ENCODE peak calls at places on chromosomes 3 and 15, in seven cellular contexts. D, F, H, E, K, X and N are unnamed samples.
A peak's percentile ranks its signal among the peaks of the same experiment; 100 is the strongest.

GRCh38 chr3:74561881-74562280 is 52.6 kb downstream of the CNTN3 start:
- DNase-seq in H (no peak), D (no peak), E (no peak), K (no peak), X (no peak), F (no peak), N (no peak)

GRCh38 chr3:2375371-2375770 is 276.7 kb downstream of the CNTN4 start:
- DNase-seq in H (no peak), K (no peak), D (no peak), F (no peak), X (no peak), E (no peak), N (no peak)

GRCh38 chr3:139325551-139325950 is 18.3 kb upstream of the MRPS22 start:
- DNase-seq in E (no peak), F (no peak), D (no peak), K (no peak), H (no peak), X (no peak), N (no peak)

GRCh38 chr3:94004301-94004910 is 24.0 kb downstream of the STX19 start:
- DNase-seq in K (peak; percentile 52), D (no peak), H (peak; percentile 61), F (no peak), X (no peak), E (no peak), N (no peak)

GRCh38 chr3:65810277-65810676 is 228.4 kb downstream of the MAGI1 start:
- DNase-seq in E (no peak), K (no peak), H (no peak), D (no peak), X (no peak), F (no peak), N (no peak)

GRCh38 chr15:48477795-48478360 is 146.6 kb downstream of the DUT start:
- DNase-seq in H (no peak), D (no peak), K (no peak), E (no peak), X (no peak), F (no peak), N (no peak)

GRCh38 chr3:123027292-123028232 is at the start of gene SEMA5B:
- DNase-seq in F (no peak), E (no peak), D (peak; percentile 45), X (peak; percentile 70), H (peak; percentile 92), K (peak; percentile 78), N (peak; percentile 40)

GRCh38 chr3:107561980-107562379 is 39.2 kb downstream of the BBX start:
- DNase-seq in F (no peak), D (no peak), X (no peak), E (no peak), H (no peak), K (no peak), N (no peak)

GRCh38 chr3:140160553-140160952 is 225.6 kb downstream of the CLSTN2 start:
- DNase-seq in X (no peak), F (no peak), E (no peak), H (no peak), K (no peak), D (no peak), N (no peak)

GRCh38 chr3:134473868-134474546 is 11.8 kb downstream of the ANAPC13 start:
- DNase-seq in F (peak; percentile 95), D (peak; percentile 78), K (peak; percentile 93), E (peak; percentile 84), H (peak; percentile 98), X (peak; percentile 74), N (peak; percentile 68)

GRCh38 chr3:158094235-158094916 is 11.8 kb downstream of the SHOX2 start:
- DNase-seq in H (peak; percentile 78), F (no peak), X (no peak), D (no peak), E (peak; percentile 56), K (no peak), N (no peak)

GRCh38 chr3:55750525-55750924 is 263.4 kb upstream of the WNT5A start:
- DNase-seq in E (no peak), F (peak; percentile 62), H (no peak), K (no peak), D (no peak), X (peak; percentile 66), N (no peak)

GRCh38 chr3:76122007-76122406 is 336.7 kb upstream of the ZNF717 start:
- DNase-seq in X (no peak), H (no peak), D (no peak), F (no peak), K (no peak), E (no peak), N (no peak)

GRCh38 chr3:66609660-66610547 is 109.1 kb upstream of the LRIG1 start:
- DNase-seq in K (peak; percentile 23), F (no peak), D (no peak), E (no peak), H (peak; percentile 83), X (peak; percentile 69), N (no peak)

GRCh38 chr3:52422669-52423068 is 22.2 kb downstream of the SEMA3G start:
- DNase-seq in K (no peak), X (peak; percentile 11), E (no peak), F (no peak), D (no peak), H (no peak), N (no peak)

GRCh38 chr3:127622031-127622430 is 7.0 kb upstream of the PODXL2 start:
- DNase-seq in X (no peak), D (no peak), H (no peak), K (no peak), F (no peak), E (no peak), N (no peak)

GRCh38 chr3:190514163-190515153 is 573 bp downstream of the IL1RAP start:
- DNase-seq in K (peak; percentile 53), F (no peak), X (no peak), D (peak; percentile 32), E (peak; percentile 67), H (peak; percentile 49), N (peak; percentile 37)

GRCh38 chr3:60912876-60913275 is 338.4 kb downstream of the FHIT start:
- DNase-seq in D (no peak), E (no peak), H (no peak), F (no peak), X (no peak), K (no peak), N (no peak)

GRCh38 chr3:136022518-136023263 is 57.2 kb downstream of the PPP2R3A start:
- DNase-seq in E (no peak), K (peak; percentile 62), F (no peak), D (no peak), H (no peak), X (no peak), N (no peak)

GRCh38 chr15:90620379-90621134 is 90.8 kb downstream of the CRTC3 start:
- DNase-seq in K (no peak), H (no peak), X (no peak), E (no peak), D (no peak), F (no peak), N (no peak)

GRCh38 chr3:56621686-56622085 is 61.4 kb downstream of the TASOR start:
- DNase-seq in X (no peak), F (no peak), E (no peak), K (no peak), H (no peak), D (no peak), N (no peak)

GRCh38 chr15:80277147-80277546 is 25.1 kb upstream of the CTXND1 start:
- DNase-seq in X (no peak), K (no peak), H (no peak), D (no peak), F (no peak), E (no peak), N (no peak)

GRCh38 chr3:10986592-10986991 is 6.0 kb upstream of the SLC6A1 start:
- DNase-seq in E (no peak), F (no peak), X (no peak), K (peak; percentile 23), D (no peak), H (no peak), N (no peak)

GRCh38 chr3:39144095-39144747 is 9.2 kb downstream of the CSRNP1 start:
- DNase-seq in E (no peak), F (no peak), K (no peak), D (peak; percentile 49), H (no peak), X (no peak), N (no peak)
- H3K4me1 ChIP-seq in E (peaks cover 98% of the 10 kb centered on the region), F (peaks cover 81% of the 10 kb centered on the region), K (peaks cover 30% of the 10 kb centered on the region), D (peaks cover 68% of the 10 kb centered on the region), H (peaks cover 27% of the 10 kb centered on the region), X (peaks cover 63% of the 10 kb centered on the region), N (peaks cover 41% of the 10 kb centered on the region)

DNA sequence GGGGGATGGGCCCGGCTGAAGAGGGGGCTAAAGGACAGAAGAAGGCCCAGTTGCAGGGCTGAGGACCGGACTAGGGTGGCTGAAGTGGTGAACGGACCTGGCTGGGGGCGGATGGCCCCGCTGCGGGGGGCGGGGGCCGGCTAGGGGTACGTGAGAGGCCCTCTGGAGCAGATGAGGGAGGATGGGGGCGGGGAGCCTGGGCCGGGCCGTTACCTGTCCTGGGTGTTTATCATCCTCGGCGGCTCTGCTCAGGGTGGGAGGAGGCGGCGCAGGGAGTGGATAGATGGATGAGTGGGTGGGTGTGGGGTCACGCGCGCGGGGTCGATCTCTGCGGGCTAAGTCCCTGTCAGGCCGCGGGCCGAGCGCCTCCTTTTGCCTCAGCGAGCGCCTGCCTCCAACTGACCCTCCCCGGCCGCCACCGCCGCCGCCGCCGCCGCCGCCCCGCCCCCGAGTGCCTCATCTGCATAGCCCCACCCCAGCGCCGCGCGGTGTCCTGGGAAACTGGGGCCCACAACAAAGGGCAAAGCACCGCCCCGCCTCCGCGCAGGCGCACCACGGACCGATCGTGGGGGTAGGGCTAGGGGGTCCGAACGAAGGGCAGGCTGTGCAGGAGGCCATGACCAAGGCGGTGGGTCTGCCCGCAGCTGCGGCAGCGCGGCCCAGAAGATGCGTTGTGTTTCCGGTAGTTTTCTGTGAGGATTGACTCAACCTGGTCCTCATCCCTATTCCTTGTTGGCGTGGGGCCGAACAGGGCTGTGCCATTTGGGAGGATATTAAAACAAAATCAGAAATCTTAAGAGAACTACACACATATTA is 72.4 kb downstream of the RBPMS2 start:
- DNase-seq in E (peak; percentile 98), X (peak; percentile 99), H (peak; percentile 98), F (peak; percentile 99), K (peak; percentile 98), D (peak; percentile 98), N (peak; percentile 96)
- H3K27ac ChIP-seq in E (peak overlapping the region; percentile 92), X (peak overlapping the region; percentile 32), H (peak overlapping the region; percentile 99), F (peak overlapping the region; percentile 92), K (peak overlapping the region; percentile 92), D (peak overlapping the region; percentile 60), N (peak overlapping the region; percentile 97)

DNA sequence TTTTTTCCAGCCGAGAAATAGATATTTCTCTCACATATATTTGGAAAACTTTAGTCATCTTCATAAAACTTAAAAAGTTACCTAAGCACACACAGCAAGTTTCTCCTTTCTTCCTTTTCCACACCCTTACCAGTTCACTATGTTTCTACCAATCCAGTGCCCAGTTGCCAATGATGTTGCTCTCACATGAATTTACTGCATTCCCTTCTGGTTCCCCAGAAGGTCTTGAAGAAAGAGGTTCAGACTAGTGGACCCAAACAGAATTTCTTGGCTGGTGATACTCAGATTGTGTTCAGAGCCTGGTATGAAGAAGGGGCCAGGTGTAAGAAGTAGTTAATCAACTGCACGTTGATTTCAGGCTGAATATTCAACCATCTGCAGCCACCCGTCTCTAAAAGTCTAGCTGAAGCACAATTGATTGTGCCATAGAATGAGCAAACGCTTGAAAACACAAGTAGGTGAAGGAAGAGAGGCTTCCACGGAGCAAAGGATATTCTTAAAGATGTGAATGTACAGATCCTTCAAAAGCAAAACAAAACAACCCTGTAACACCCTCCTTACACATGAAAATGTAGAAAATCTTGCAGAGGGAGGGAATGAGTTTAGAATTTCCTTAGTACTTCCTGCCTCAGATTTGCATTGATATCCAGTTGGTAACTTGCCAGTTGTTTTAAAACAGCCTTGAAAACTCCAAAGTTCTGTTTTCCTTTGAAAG is 4.6 kb downstream of the RBMS3 start:
- DNase-seq in F (no peak), E (no peak), X (no peak), H (no peak), K (peak; percentile 7), D (no peak), N (no peak)
- H3K4me3 ChIP-seq in F (peak overlapping the region; percentile 74), E (peak overlapping the region; percentile 58), X (peak overlapping the region; percentile 16), H (peak overlapping the region; percentile 20), K (peak overlapping the region; percentile 4), D (no peak overlapping the region), N (peak overlapping the region; percentile 25)

GRCh38 chr15:25812073-25812472 is 51.1 kb downstream of the ATP10A start:
- DNase-seq in F (no peak), D (no peak), E (no peak), K (no peak), X (no peak), H (no peak), N (no peak)
- H3K4me1 ChIP-seq in F (peaks cover 49% of the 10 kb centered on the region), D (no peaks in the 10 kb centered on the region), E (peaks cover 2% of the 10 kb centered on the region), K (peaks cover 6% of the 10 kb centered on the region), X (no peaks in the 10 kb centered on the region), H (peaks cover 3% of the 10 kb centered on the region), N (no peaks in the 10 kb centered on the region)